ENCODE peak calls at places on chromosomes 13 and 19, in eight cellular contexts. Z is endodermal cell, C is psoas muscle, K is adrenal gland, G is uterus, F is colonic mucosa, M is IMR-90, O is breast epithelium. V is an unnamed sample. For H3K4me1, the result is how much of the 10 kb centered on the place peaks cover.

GRCh38 chr19:6773323-6773931 is 919 bp downstream of the VAV1 start:
- DNase-seq in Z (peak), C (peak), K (peak), G (no peak), F (peak), M (no peak), O (no peak), V (peak)

GRCh38 chr19:2315818-2316353 is 7.9 kb upstream of the LINGO3 start:
- DNase-seq in Z (peak), C (peak), K (peak), G (no peak), F (peak), M (peak), O (no peak), V (peak)

GRCh38 chr13:52450793-52451116 is 321 bp upstream of the VPS36 start:
- DNase-seq in Z (no peak), C (no peak), K (no peak), G (no peak), F (no peak), M (no peak), O (no peak), V (no peak)

GRCh38 chr13:50990540-50991506 is 81.2 kb downstream of the RNASEH2B start:
- DNase-seq in Z (peak), C (peak), K (peak), G (peak), F (no peak), M (peak), O (no peak), V (no peak)

GRCh38 chr13:38191016-38191415 is 158.6 kb upstream of the UFM1 start:
- DNase-seq in Z (no peak), C (no peak), K (no peak), G (no peak), F (no peak), M (no peak), O (no peak), V (no peak)

GRCh38 chr13:40152145-40152544 is 496.7 kb downstream of the COG6 start:
- DNase-seq in Z (no peak), C (no peak), K (no peak), G (no peak), F (no peak), M (peak), O (no peak), V (no peak)

GRCh38 chr19:10920288-10920655 is 8.2 kb downstream of the YIPF2 start:
- DNase-seq in Z (no peak), C (no peak), K (no peak), G (no peak), F (no peak), M (no peak), O (no peak), V (peak)

GRCh38 chr13:29402168-29402621 is 193.3 kb downstream of the SLC7A1 start:
- DNase-seq in Z (no peak), C (no peak), K (no peak), G (peak), F (no peak), M (peak), O (no peak), V (no peak)

GRCh38 chr19:28960986-28961705 is 251.8 kb downstream of the UQCRFS1 start:
- DNase-seq in Z (peak), C (no peak), K (no peak), G (no peak), F (no peak), M (peak), O (no peak), V (peak)

GRCh38 chr13:28239374-28239773 is 101.0 kb downstream of the PAN3 start:
- DNase-seq in Z (no peak), C (no peak), K (no peak), G (no peak), F (no peak), M (peak), O (no peak), V (peak)

GRCh38 chr13:113573065-113573464 is 11.5 kb upstream of the TFDP1 start:
- DNase-seq in Z (no peak), C (no peak), K (no peak), G (no peak), F (peak), M (no peak), O (no peak), V (no peak)
- TF ChIP-seq CTCF in Z (no peak), C (no peak), K (no peak), G (no peak), F (no peak), M (no peak), O (no peak), V (no peak)

GRCh38 chr19:17334414-17335409 is at the start of gene ANO8:
- DNase-seq in Z (peak), C (peak), K (peak), G (peak), F (peak), M (peak), O (peak), V (peak)
- H3K4me1 ChIP-seq in Z (under half), C (under half), K (under half), G (under half), F (under half), M (under half), O (under half), V (under half)

DNA sequence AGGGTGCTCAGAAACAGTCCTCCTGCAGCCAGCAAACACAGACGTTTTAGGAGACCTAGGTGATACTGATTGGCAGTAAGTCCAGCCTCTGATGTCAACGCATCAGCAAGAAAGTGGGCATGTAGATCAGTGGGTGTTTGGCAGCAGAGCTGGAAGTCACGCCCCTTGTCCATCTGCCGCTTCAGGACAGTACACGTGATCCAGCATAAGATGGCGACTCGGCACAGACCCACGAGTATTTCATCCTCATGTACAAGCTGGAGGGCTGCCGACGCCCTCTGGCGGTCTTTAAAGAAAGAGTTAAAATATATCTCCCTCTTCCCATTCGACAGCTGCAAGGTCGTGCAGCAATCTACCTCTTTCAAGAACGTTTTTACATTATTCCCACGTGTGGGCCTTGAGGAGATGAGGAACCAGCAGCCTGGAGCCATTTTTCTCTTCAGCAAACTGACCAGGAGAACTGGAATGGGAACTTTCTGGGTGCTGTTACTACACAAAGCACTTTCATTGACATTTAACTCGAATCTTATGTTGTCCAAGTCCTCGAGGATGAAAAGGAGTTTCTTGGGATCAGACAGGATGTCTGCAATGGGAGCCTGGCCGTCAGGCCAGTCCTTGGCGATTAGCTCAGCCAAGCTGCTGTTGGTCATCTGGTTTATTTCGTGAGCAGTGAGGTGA is 22.3 kb downstream of the NLRP11 start:
- DNase-seq in Z (peak), C (no peak), K (peak), G (no peak), F (peak), M (peak), O (no peak), V (no peak)
- TF ChIP-seq CTCF in Z (peak), C (no peak), K (peak), G (peak), F (peak), M (peak), O (no peak), V (peak)

DNA sequence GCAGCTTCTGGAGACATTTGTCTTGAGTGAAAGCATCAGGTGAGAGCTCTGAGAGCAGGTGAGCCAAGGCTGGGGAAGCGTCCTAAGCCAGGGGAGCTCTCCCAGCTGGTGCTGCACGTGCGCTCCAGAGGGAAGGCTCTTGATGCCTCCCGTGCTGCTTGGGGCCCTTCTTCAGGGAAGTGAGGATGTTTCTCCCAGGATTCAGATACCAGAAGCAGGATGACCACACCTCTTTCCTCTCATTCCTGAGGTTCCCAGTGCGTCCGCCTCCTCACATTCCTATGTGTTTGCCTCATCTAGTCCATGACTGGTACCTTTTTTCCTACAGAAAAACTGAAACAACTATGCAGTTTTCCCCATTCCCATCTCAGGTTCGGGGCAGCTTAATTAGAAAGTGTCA is 231.0 kb upstream of the IRS2 start:
- DNase-seq in Z (peak), C (no peak), K (no peak), G (no peak), F (no peak), M (peak), O (peak), V (peak)
- H3K4me1 ChIP-seq in Z (under half), C (under half), K (under half), G (under half), F (under half), M (under half), O (under half), V (under half)

DNA sequence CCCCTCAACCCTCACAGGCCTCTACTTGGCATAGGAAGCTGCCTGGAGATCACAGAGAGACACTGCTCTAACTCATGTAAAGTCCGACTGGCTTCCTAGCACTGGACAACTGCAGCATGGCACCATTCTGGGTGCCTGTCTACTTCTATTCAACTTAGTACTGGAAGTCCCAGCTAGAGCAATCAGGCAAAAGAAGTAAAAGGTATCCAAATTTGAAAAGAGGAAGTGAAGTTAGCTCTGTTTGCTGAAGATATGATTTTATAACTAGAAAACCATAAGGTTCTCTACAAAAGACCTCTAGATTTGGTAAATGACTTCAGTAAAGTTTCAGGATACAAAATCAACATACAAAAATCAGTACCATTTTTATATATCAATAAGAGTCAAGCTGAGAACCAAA is 1017.6 kb downstream of the PCDH9 start:
- DNase-seq in Z (no peak), C (no peak), K (no peak), G (no peak), F (no peak), M (no peak), O (no peak), V (no peak)
- TF ChIP-seq CTCF in Z (no peak), C (no peak), K (no peak), G (no peak), F (no peak), M (no peak), O (no peak), V (no peak)

DNA sequence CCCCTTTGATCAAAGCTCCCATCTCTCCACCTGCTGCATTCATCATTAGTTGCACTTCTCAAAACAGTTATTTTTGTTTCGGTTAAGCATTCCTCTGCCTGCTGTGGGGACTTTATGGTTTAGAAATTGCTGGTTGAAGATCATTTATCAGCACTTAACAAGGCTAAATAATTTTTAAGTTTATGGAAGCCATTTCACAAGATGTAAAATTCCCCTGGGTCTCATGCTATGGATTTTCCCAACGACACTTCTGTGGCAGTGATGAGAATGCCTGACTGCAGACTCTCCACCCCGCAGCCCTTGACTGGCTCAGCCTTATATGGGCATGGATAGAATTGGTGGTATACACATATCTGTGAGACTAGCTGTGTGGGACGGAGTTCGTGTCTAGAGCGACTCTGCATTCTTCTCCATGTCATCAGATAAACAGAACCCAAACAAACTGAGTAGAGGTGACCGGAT is 52.8 kb downstream of the COL4A2 start:
- DNase-seq in Z (peak), C (no peak), K (no peak), G (no peak), F (no peak), M (peak), O (no peak), V (peak)
- H3K4me1 ChIP-seq in Z (under half), C (under half), K (under half), G (under half), F (under half), M (under half), O (under half), V (under half)

GRCh38 chr19:8224394-8225145 is 15.4 kb downstream of the CERS4 start:
- DNase-seq in Z (no peak), C (peak), K (no peak), G (peak), F (no peak), M (no peak), O (peak), V (no peak)
- TF ChIP-seq CTCF in Z (no peak), C (no peak), K (no peak), G (no peak), F (no peak), M (no peak), O (no peak), V (no peak)

DNA sequence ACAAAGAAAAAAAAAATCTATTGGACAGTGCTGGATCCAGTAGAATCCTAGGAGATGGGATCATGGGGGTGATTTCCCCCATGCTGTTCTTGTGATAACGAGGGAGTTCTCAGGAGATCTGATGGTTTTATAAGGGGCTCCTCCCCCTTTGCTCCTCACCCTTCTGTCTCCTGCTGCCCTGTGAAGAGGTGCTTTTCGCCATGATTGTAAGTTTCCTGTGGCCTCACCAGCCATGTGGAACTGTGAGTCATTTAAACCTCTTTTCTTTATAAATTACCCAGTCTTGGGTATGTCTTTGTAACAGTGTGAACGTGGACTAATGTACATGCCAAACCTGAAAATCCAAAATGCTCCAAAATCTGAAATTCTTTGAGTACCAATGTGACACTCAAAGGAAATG is 45.5 kb downstream of the ARHGEF7 start:
- DNase-seq in Z (no peak), C (no peak), K (no peak), G (no peak), F (no peak), M (no peak), O (no peak), V (no peak)
- H3K4me1 ChIP-seq in Z (under half), C (half or more), K (under half), G (under half), F (under half), M (under half), O (under half), V (under half)